ENCODE peak calls at places on chromosomes 2 and 18, in six cellular contexts. N is GM04504; C is AG08396; I is CD4-positive, alpha-beta T cell; K is stimulated activated CD8-positive, alpha-beta memory T cell treated with anti-CD3 and anti-CD28 coated beads, Interleukin-12 subunit alpha, Interleukin-12 subunit beta, amount 100 ng/mL, for 1 hour; Z is astrocyte of the spinal cord. X is an unnamed sample.

GRCh38 chr2:46657042-46657504 is 177.7 kb downstream of the TMEM247 start:
- DNase-seq in K (no peak), N (no peak), I (no peak), C (no peak), Z (no peak), X (no peak)

GRCh38 chr2:218024871-218025270 is 22.1 kb upstream of the TNS1 start:
- DNase-seq in I (no peak), N (no peak), Z (no peak), K (no peak), C (no peak), X (no peak)

GRCh38 chr18:23938901-23939341 is 75.6 kb upstream of the TTC39C start:
- DNase-seq in N (no peak), Z (no peak), I (no peak), K (no peak), C (no peak), X (no peak)

GRCh38 chr2:106577252-106577651 is 90.1 kb downstream of the CD8B2 start:
- DNase-seq in C (no peak), K (no peak), I (no peak), Z (no peak), N (no peak), X (no peak)

GRCh38 chr2:112481528-112482228 is at the start of gene TTL:
- DNase-seq in I (peak; percentile 57), K (peak; percentile 60), C (peak; percentile 91), N (peak; percentile 25), Z (peak; percentile 55), X (no peak)

GRCh38 chr2:96580771-96581170 is 44.2 kb downstream of the ARID5A start:
- DNase-seq in Z (no peak), I (no peak), K (no peak), N (no peak), C (no peak), X (no peak)

GRCh38 chr2:204005940-204006721 is 69.6 kb downstream of the ICOS start:
- DNase-seq in I (no peak), K (no peak), N (no peak), C (no peak), Z (no peak), X (no peak)

GRCh38 chr2:86062043-86062442 is 43.6 kb downstream of the POLR1A start:
- DNase-seq in Z (peak; percentile 63), I (no peak), K (no peak), C (peak; percentile 49), N (no peak), X (no peak)

GRCh38 chr18:36572135-36572856 is 256.5 kb downstream of the TPGS2 start:
- DNase-seq in Z (peak; percentile 71), I (no peak), C (peak; percentile 45), K (no peak), N (no peak), X (no peak)

GRCh38 chr18:44128365-44128764 is 552.3 kb upstream of the SETBP1 start:
- DNase-seq in I (no peak), C (no peak), N (no peak), Z (peak; percentile 33), K (no peak), X (no peak)

GRCh38 chr18:76491436-76491800 is 3.6 kb downstream of the ZNF516 start:
- DNase-seq in N (no peak), Z (peak; percentile 58), C (peak; percentile 88), I (peak; percentile 76), K (peak; percentile 47), X (no peak)

GRCh38 chr18:63775166-63775730 is at the start of gene SERPINB7:
- DNase-seq in I (no peak), Z (peak; percentile 80), C (peak; percentile 51), N (peak; percentile 75), K (no peak), X (peak; percentile 71)

GRCh38 chr18:20997371-20997770 is 114.2 kb downstream of the ROCK1 start:
- DNase-seq in I (no peak), C (no peak), K (no peak), N (no peak), Z (no peak), X (no peak)

GRCh38 chr2:238150686-238151085 is 8.1 kb upstream of the ERFE start:
- DNase-seq in I (no peak), N (no peak), K (no peak), Z (no peak), C (no peak), X (no peak)

GRCh38 chr18:32769242-32770180 is 3.3 kb downstream of the KLHL14 start:
- DNase-seq in Z (no peak), N (no peak), I (no peak), C (peak; percentile 5), K (no peak), X (no peak)

GRCh38 chr2:238979636-238980035 is 131.8 kb downstream of the TWIST2 start:
- DNase-seq in K (no peak), I (no peak), N (no peak), C (no peak), Z (no peak), X (no peak)

GRCh38 chr2:221106241-221106640 is 465.9 kb downstream of the EPHA4 start:
- DNase-seq in N (no peak), I (no peak), C (no peak), K (no peak), Z (no peak), X (no peak)

GRCh38 chr2:47023332-47023731 is 107.7 kb upstream of the MCFD2 start:
- DNase-seq in I (peak; percentile 17), K (no peak), C (no peak), N (no peak), Z (no peak), X (no peak)

GRCh38 chr2:1047485-1047884 is 96.8 kb downstream of the SNTG2 start:
- DNase-seq in K (no peak), C (no peak), I (no peak), Z (peak; percentile 22), N (no peak), X (no peak)

GRCh38 chr2:217142649-217143266 is 282.9 kb upstream of the TNP1 start:
- DNase-seq in C (no peak), I (no peak), K (no peak), Z (peak; percentile 21), N (peak; percentile 9), X (no peak)

GRCh38 chr2:223549215-223549614 is 52.9 kb downstream of the SCG2 start:
- DNase-seq in K (no peak), C (peak; percentile 67), N (peak; percentile 94), I (no peak), Z (peak; percentile 97), X (peak; percentile 78)

GRCh38 chr18:48743046-48743445 is 204.2 kb downstream of the CTIF start:
- DNase-seq in N (peak; percentile 82), I (no peak), K (no peak), C (peak; percentile 79), Z (peak; percentile 72), X (peak; percentile 50)

GRCh38 chr18:12307251-12307736 is 747 bp upstream of the TUBB6 start:
- DNase-seq in I (no peak), C (peak; percentile 77), N (peak; percentile 50), Z (peak; percentile 78), K (no peak), X (no peak)

GRCh38 chr2:102256281-102256680 is 55.1 kb upstream of the IL1RL1 start:
- DNase-seq in K (no peak), I (no peak), Z (peak; percentile 50), N (no peak), C (no peak), X (no peak)

GRCh38 chr2:119723121-119723635 is 36.5 kb upstream of the PTPN4 start:
- DNase-seq in Z (no peak), K (no peak), C (no peak), N (no peak), I (no peak), X (no peak)

GRCh38 chr18:58113337-58113736 is 69.3 kb downstream of the NEDD4L start:
- DNase-seq in K (no peak), C (no peak), I (no peak), N (no peak), Z (no peak), X (no peak)

GRCh38 chr18:74505776-74506175 is 9.6 kb downstream of the CNDP2 start:
- DNase-seq in K (no peak), Z (no peak), I (no peak), C (no peak), N (no peak), X (no peak)

GRCh38 chr2:107133412-107133811 is 247.4 kb upstream of the ST6GAL2 start:
- DNase-seq in I (no peak), K (no peak), N (no peak), C (no peak), Z (no peak), X (no peak)

GRCh38 chr2:201969938-201970785 is 63.5 kb upstream of the FZD7 start:
- DNase-seq in N (no peak), I (no peak), Z (peak; percentile 84), K (no peak), C (peak; percentile 34), X (peak; percentile 78)

GRCh38 chr2:172211507-172211906 is 108.8 kb upstream of the DLX2 start:
- DNase-seq in I (no peak), Z (no peak), K (no peak), N (no peak), C (no peak), X (no peak)

GRCh38 chr2:25897500-25897899 is 19.2 kb upstream of the ASXL2 start:
- DNase-seq in I (no peak), Z (no peak), C (no peak), N (no peak), K (no peak), X (no peak)

GRCh38 chr2:26241928-26242436 is 2.5 kb downstream of the HADHA start:
- DNase-seq in K (no peak), Z (no peak), C (no peak), I (no peak), N (no peak), X (no peak)

GRCh38 chr2:46720592-46721185 is 194.9 kb downstream of the MCFD2 start:
- DNase-seq in K (no peak), N (no peak), C (no peak), Z (peak; percentile 33), I (no peak), X (no peak)